ENCODE peak calls at places on chromosomes 6 and 20, in six cellular contexts. One of them, this sample, is unnamed. For H3K4me1, the result is how much of the 10 kb centered on the place peaks cover.

GRCh38 chr20:40966516-40967185 is 62.0 kb upstream of the TOP1 start:
- DNase-seq in tibial artery: peak
- DNase-seq in stomach: peak
- DNase-seq in MM.1S: no peak
- DNase-seq in testis: no peak
- DNase-seq in hepatocyte: no peak
- DNase-seq in this sample: no peak

GRCh38 chr6:90382760-90383159 is 86.1 kb upstream of the BACH2 start:
- DNase-seq in hepatocyte: no peak
- DNase-seq in testis: no peak
- DNase-seq in tibial artery: no peak
- DNase-seq in MM.1S: no peak
- DNase-seq in stomach: no peak
- DNase-seq in this sample: no peak

GRCh38 chr6:145736854-145737181 is 1.5 kb upstream of the EPM2A start:
- DNase-seq in stomach: no peak
- DNase-seq in testis: no peak
- DNase-seq in hepatocyte: peak
- DNase-seq in MM.1S: no peak
- DNase-seq in tibial artery: no peak
- DNase-seq in this sample: peak

GRCh38 chr6:107185570-107185969 is 70.3 kb upstream of the BEND3 start:
- DNase-seq in testis: peak
- DNase-seq in tibial artery: no peak
- DNase-seq in MM.1S: no peak
- DNase-seq in hepatocyte: peak
- DNase-seq in stomach: no peak
- DNase-seq in this sample: peak

GRCh38 chr6:34465551-34466241 is at the start of gene PACSIN1:
- DNase-seq in stomach: peak
- DNase-seq in MM.1S: peak
- DNase-seq in testis: peak
- DNase-seq in hepatocyte: peak
- DNase-seq in tibial artery: no peak
- DNase-seq in this sample: peak

GRCh38 chr6:135449246-135449645 is 48.3 kb downstream of the AHI1 start:
- DNase-seq in MM.1S: no peak
- DNase-seq in tibial artery: no peak
- DNase-seq in hepatocyte: no peak
- DNase-seq in testis: no peak
- DNase-seq in stomach: no peak
- DNase-seq in this sample: no peak

GRCh38 chr20:23049933-23050838 is 714 bp upstream of the THBD start:
- DNase-seq in stomach: peak
- DNase-seq in tibial artery: peak
- DNase-seq in hepatocyte: peak
- DNase-seq in testis: peak
- DNase-seq in MM.1S: no peak
- DNase-seq in this sample: peak

GRCh38 chr6:13434777-13435176 is 52.6 kb downstream of the GFOD1 start:
- DNase-seq in testis: no peak
- DNase-seq in stomach: no peak
- DNase-seq in hepatocyte: no peak
- DNase-seq in MM.1S: no peak
- DNase-seq in tibial artery: no peak
- DNase-seq in this sample: no peak

GRCh38 chr6:47044418-47044817 is 2.3 kb upstream of the ADGRF1 start:
- DNase-seq in testis: no peak
- DNase-seq in stomach: peak
- DNase-seq in hepatocyte: peak
- DNase-seq in tibial artery: no peak
- DNase-seq in MM.1S: no peak
- DNase-seq in this sample: no peak

GRCh38 chr6:88358846-88359245 is 192.7 kb upstream of the CNR1 start:
- DNase-seq in MM.1S: no peak
- DNase-seq in tibial artery: no peak
- DNase-seq in testis: no peak
- DNase-seq in stomach: no peak
- DNase-seq in hepatocyte: no peak
- DNase-seq in this sample: no peak

GRCh38 chr6:95203153-95203754 is 374.1 kb upstream of the MANEA start:
- DNase-seq in tibial artery: no peak
- DNase-seq in testis: peak
- DNase-seq in MM.1S: peak
- DNase-seq in stomach: no peak
- DNase-seq in hepatocyte: peak
- DNase-seq in this sample: peak

GRCh38 chr6:125124250-125124777 is 29.3 kb upstream of the TPD52L1 start:
- DNase-seq in hepatocyte: peak
- DNase-seq in tibial artery: no peak
- DNase-seq in MM.1S: no peak
- DNase-seq in testis: no peak
- DNase-seq in stomach: no peak
- DNase-seq in this sample: no peak

GRCh38 chr6:142306736-142307135 is 4.9 kb downstream of the ADGRG6 start:
- DNase-seq in hepatocyte: no peak
- DNase-seq in MM.1S: no peak
- DNase-seq in testis: no peak
- DNase-seq in tibial artery: no peak
- DNase-seq in stomach: no peak
- DNase-seq in this sample: no peak

GRCh38 chr6:130749402-130749801 is 77.8 kb upstream of the SMLR1 start:
- DNase-seq in MM.1S: no peak
- DNase-seq in stomach: no peak
- DNase-seq in hepatocyte: peak
- DNase-seq in testis: no peak
- DNase-seq in tibial artery: no peak
- DNase-seq in this sample: no peak

GRCh38 chr20:63177134-63177784 is 38.7 kb downstream of the YTHDF1 start:
- DNase-seq in hepatocyte: peak
- DNase-seq in testis: peak
- DNase-seq in MM.1S: no peak
- DNase-seq in stomach: no peak
- DNase-seq in tibial artery: no peak
- DNase-seq in this sample: no peak

GRCh38 chr6:37840940-37841300 is 21.4 kb downstream of the ZFAND3 start:
- DNase-seq in stomach: no peak
- DNase-seq in tibial artery: no peak
- DNase-seq in MM.1S: no peak
- DNase-seq in testis: no peak
- DNase-seq in hepatocyte: no peak
- DNase-seq in this sample: no peak

GRCh38 chr6:37847704-37848103 is 28.2 kb downstream of the ZFAND3 start:
- DNase-seq in testis: no peak
- DNase-seq in tibial artery: no peak
- DNase-seq in MM.1S: no peak
- DNase-seq in hepatocyte: no peak
- DNase-seq in stomach: no peak
- DNase-seq in this sample: no peak

GRCh38 chr6:37845930-37846329 is 26.4 kb downstream of the ZFAND3 start:
- DNase-seq in hepatocyte: no peak
- DNase-seq in tibial artery: no peak
- DNase-seq in stomach: no peak
- DNase-seq in MM.1S: no peak
- DNase-seq in testis: no peak
- DNase-seq in this sample: no peak

GRCh38 chr6:37840143-37840939 is 20.8 kb downstream of the ZFAND3 start:
- DNase-seq in MM.1S: no peak
- DNase-seq in hepatocyte: no peak
- DNase-seq in tibial artery: no peak
- DNase-seq in stomach: no peak
- DNase-seq in testis: no peak
- DNase-seq in this sample: no peak

GRCh38 chr6:37845026-37845911 is 25.7 kb downstream of the ZFAND3 start:
- DNase-seq in tibial artery: no peak
- DNase-seq in MM.1S: no peak
- DNase-seq in hepatocyte: no peak
- DNase-seq in stomach: no peak
- DNase-seq in testis: no peak
- DNase-seq in this sample: no peak
- H3K4me1 ChIP-seq in tibial artery: under half
- H3K4me1 ChIP-seq in MM.1S: under half
- H3K4me1 ChIP-seq in hepatocyte: under half
- H3K4me1 ChIP-seq in stomach: under half
- H3K4me1 ChIP-seq in testis: under half
- H3K4me1 ChIP-seq in this sample: under half

DNA sequence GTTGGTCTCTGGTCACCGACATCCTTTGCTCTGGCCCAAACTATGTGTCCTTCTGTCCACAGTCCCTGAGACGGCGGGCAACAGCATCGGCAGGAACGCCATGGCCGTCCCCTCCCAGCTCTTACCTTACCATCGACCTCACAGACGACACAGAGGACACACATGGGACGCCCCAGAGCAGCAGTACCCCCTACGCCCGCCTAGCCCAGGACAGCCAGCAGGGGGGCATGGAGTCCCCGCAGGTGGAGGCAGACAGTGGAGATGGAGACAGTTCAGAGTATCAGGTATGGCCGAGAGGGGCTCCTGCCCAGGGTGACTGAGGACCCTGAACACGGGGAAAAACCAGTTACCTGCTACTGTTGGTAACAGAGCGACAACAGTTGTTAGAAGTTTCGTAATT is 25.0 kb downstream of the DNMT3B start:
- DNase-seq in tibial artery: no peak
- DNase-seq in stomach: no peak
- DNase-seq in hepatocyte: no peak
- DNase-seq in testis: no peak
- DNase-seq in MM.1S: no peak
- DNase-seq in this sample: no peak
- TF ChIP-seq CTCF in tibial artery: no peak
- TF ChIP-seq CTCF in stomach: no peak
- TF ChIP-seq CTCF in hepatocyte: no peak
- TF ChIP-seq CTCF in testis: no peak
- TF ChIP-seq CTCF in MM.1S: no peak
- TF ChIP-seq CTCF in this sample: no peak

GRCh38 chr6:45483501-45483900 is 105.8 kb upstream of the SUPT3H start:
- DNase-seq in MM.1S: no peak
- DNase-seq in tibial artery: no peak
- DNase-seq in stomach: no peak
- DNase-seq in testis: no peak
- DNase-seq in hepatocyte: no peak
- DNase-seq in this sample: no peak
- H3K27ac ChIP-seq in MM.1S: no peak
- H3K27ac ChIP-seq in tibial artery: no peak
- H3K27ac ChIP-seq in stomach: peak
- H3K27ac ChIP-seq in testis: no peak
- H3K27ac ChIP-seq in hepatocyte: no peak
- H3K27ac ChIP-seq in this sample: no peak

GRCh38 chr6:155190667-155191066 is 73.1 kb upstream of the CLDN20 start:
- DNase-seq in MM.1S: no peak
- DNase-seq in hepatocyte: no peak
- DNase-seq in testis: no peak
- DNase-seq in stomach: no peak
- DNase-seq in tibial artery: no peak
- DNase-seq in this sample: no peak
- H3K4me1 ChIP-seq in MM.1S: under half
- H3K4me1 ChIP-seq in hepatocyte: under half
- H3K4me1 ChIP-seq in testis: under half
- H3K4me1 ChIP-seq in stomach: under half
- H3K4me1 ChIP-seq in tibial artery: under half
- H3K4me1 ChIP-seq in this sample: under half

GRCh38 chr6:84052204-84052882 is 18.8 kb downstream of the MRAP2 start:
- DNase-seq in tibial artery: peak
- DNase-seq in MM.1S: no peak
- DNase-seq in hepatocyte: peak
- DNase-seq in testis: peak
- DNase-seq in stomach: no peak
- DNase-seq in this sample: peak
- TF ChIP-seq CTCF in tibial artery: peak
- TF ChIP-seq CTCF in MM.1S: no peak
- TF ChIP-seq CTCF in hepatocyte: no peak
- TF ChIP-seq CTCF in testis: no peak
- TF ChIP-seq CTCF in stomach: no peak
- TF ChIP-seq CTCF in this sample: no peak

GRCh38 chr20:34706022-34706875 is 2.1 kb downstream of the TP53INP2 start:
- DNase-seq in hepatocyte: no peak
- DNase-seq in MM.1S: no peak
- DNase-seq in testis: no peak
- DNase-seq in stomach: no peak
- DNase-seq in tibial artery: no peak
- DNase-seq in this sample: no peak
- H3K27ac ChIP-seq in hepatocyte: no peak
- H3K27ac ChIP-seq in MM.1S: no peak
- H3K27ac ChIP-seq in testis: peak
- H3K27ac ChIP-seq in stomach: peak
- H3K27ac ChIP-seq in tibial artery: peak
- H3K27ac ChIP-seq in this sample: peak

DNA sequence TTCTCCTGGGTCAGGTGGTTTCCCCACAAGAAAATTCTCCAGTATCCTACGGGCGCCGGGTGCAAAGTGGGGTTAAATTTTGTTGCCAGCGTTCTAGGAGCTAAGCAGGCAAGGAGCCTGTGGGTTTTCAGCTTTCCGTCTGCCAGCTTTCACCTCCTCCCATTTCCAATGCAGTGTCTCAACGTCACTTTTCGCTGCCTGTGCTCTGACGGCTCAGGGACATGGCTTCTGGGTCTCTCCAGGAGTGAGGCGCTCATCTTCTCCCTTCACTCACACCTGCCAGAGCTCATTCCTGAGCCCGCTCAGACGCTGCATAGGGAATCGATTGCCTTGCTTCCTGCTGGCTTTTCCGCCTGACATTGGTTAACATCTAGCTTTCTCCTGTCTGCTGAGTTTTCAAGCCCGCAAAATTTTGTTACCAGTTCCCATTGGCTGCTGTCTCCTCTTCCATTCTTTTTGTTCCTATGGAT is 7.3 kb upstream of the NAA20 start:
- DNase-seq in stomach: no peak
- DNase-seq in hepatocyte: no peak
- DNase-seq in MM.1S: no peak
- DNase-seq in tibial artery: no peak
- DNase-seq in testis: no peak
- DNase-seq in this sample: peak
- H3K4me1 ChIP-seq in stomach: under half
- H3K4me1 ChIP-seq in hepatocyte: under half
- H3K4me1 ChIP-seq in MM.1S: under half
- H3K4me1 ChIP-seq in tibial artery: under half
- H3K4me1 ChIP-seq in testis: under half
- H3K4me1 ChIP-seq in this sample: under half

GRCh38 chr6:157238346-157238745 is 85.0 kb downstream of the TMEM242 start:
- DNase-seq in tibial artery: peak
- DNase-seq in stomach: no peak
- DNase-seq in hepatocyte: no peak
- DNase-seq in MM.1S: no peak
- DNase-seq in testis: no peak
- DNase-seq in this sample: no peak

GRCh38 chr6:157233156-157233555 is 90.2 kb downstream of the TMEM242 start:
- DNase-seq in testis: no peak
- DNase-seq in MM.1S: no peak
- DNase-seq in stomach: no peak
- DNase-seq in tibial artery: peak
- DNase-seq in hepatocyte: no peak
- DNase-seq in this sample: no peak

GRCh38 chr6:157233686-157234085 is 89.6 kb downstream of the TMEM242 start:
- DNase-seq in tibial artery: peak
- DNase-seq in testis: no peak
- DNase-seq in stomach: no peak
- DNase-seq in hepatocyte: no peak
- DNase-seq in MM.1S: no peak
- DNase-seq in this sample: no peak

GRCh38 chr6:157236040-157236725 is 87.1 kb downstream of the TMEM242 start:
- DNase-seq in testis: no peak
- DNase-seq in tibial artery: peak
- DNase-seq in hepatocyte: no peak
- DNase-seq in stomach: no peak
- DNase-seq in MM.1S: no peak
- DNase-seq in this sample: peak

GRCh38 chr6:157235600-157236039 is 87.7 kb downstream of the TMEM242 start:
- DNase-seq in tibial artery: peak
- DNase-seq in stomach: peak
- DNase-seq in MM.1S: peak
- DNase-seq in testis: peak
- DNase-seq in hepatocyte: peak
- DNase-seq in this sample: peak
- TF ChIP-seq CTCF in tibial artery: peak
- TF ChIP-seq CTCF in stomach: peak
- TF ChIP-seq CTCF in MM.1S: peak
- TF ChIP-seq CTCF in testis: peak
- TF ChIP-seq CTCF in hepatocyte: peak
- TF ChIP-seq CTCF in this sample: peak